ENCODE peak calls at places on chromosomes 6 and 20, in ten cellular contexts. R is left ventricle myocardium inferior; Q is thyroid gland; Z is AG04450; T is heart right ventricle; H is neural progenitor cell; S is upper lobe of left lung; B is mammary epithelial cell; L is CD8-positive, alpha-beta T cell; Y is tibial nerve. N is an unnamed sample.

GRCh38 chr6:167893416-167893815 is 66.7 kb downstream of the AFDN start:
- DNase-seq in R (no peak), Q (no peak), Z (no peak), T (no peak), H (no peak), S (no peak), B (peak; percentile 91), L (no peak), Y (no peak), N (peak; percentile 75)

GRCh38 chr6:124512431-124512830 is 449.8 kb upstream of the RNF217 start:
- DNase-seq in R (no peak), Q (no peak), Z (no peak), T (no peak), H (no peak), S (no peak), B (no peak), L (no peak), Y (no peak), N (no peak)

GRCh38 chr20:24943196-24943595 is 5.9 kb upstream of the CST7 start:
- DNase-seq in R (no peak), Q (peak; percentile 42), Z (no peak), T (no peak), H (no peak), S (no peak), B (no peak), L (no peak), Y (no peak), N (peak; percentile 18)

GRCh38 chr6:109453594-109454482 is 1.7 kb downstream of the MICAL1 start:
- DNase-seq in R (peak; percentile 46), Q (no peak), Z (no peak), T (peak; percentile 44), H (no peak), S (peak; percentile 73), B (no peak), L (no peak), Y (no peak), N (no peak)

GRCh38 chr20:54123587-54124180 is 50.1 kb downstream of the CYP24A1 start:
- DNase-seq in R (no peak), Q (peak; percentile 96), Z (no peak), T (no peak), H (peak; percentile 5), S (no peak), B (peak; percentile 100), L (no peak), Y (no peak), N (peak; percentile 97)

GRCh38 chr20:47273591-47274235 is 82.8 kb downstream of the ZMYND8 start:
- DNase-seq in R (no peak), Q (no peak), Z (no peak), T (no peak), H (no peak), S (no peak), B (no peak), L (no peak), Y (no peak), N (no peak)

GRCh38 chr20:32752458-32753250 is 9.4 kb upstream of the COMMD7 start:
- DNase-seq in R (no peak), Q (no peak), Z (peak; percentile 26), T (no peak), H (no peak), S (no peak), B (peak; percentile 61), L (no peak), Y (no peak), N (peak; percentile 59)

GRCh38 chr20:35174458-35175216 is 2.8 kb downstream of the PROCR start:
- DNase-seq in R (no peak), Q (peak; percentile 9), Z (no peak), T (no peak), H (peak; percentile 35), S (peak; percentile 76), B (no peak), L (no peak), Y (no peak), N (peak; percentile 95)

GRCh38 chr6:170222498-170223471 is 68.1 kb downstream of the DLL1 start:
- DNase-seq in R (no peak), Q (no peak), Z (no peak), T (peak; percentile 7), H (peak; percentile 50), S (peak; percentile 84), B (peak; percentile 29), L (no peak), Y (no peak), N (peak; percentile 47)

GRCh38 chr6:7557652-7558051 is 16.2 kb downstream of the DSP start:
- DNase-seq in R (no peak), Q (no peak), Z (no peak), T (no peak), H (no peak), S (no peak), B (no peak), L (no peak), Y (no peak), N (no peak)
- H3K4me3 ChIP-seq in R (no peak overlapping the region), Q (no peak overlapping the region), Z (no peak overlapping the region), T (no peak overlapping the region), H (no peak overlapping the region), S (no peak overlapping the region), B (no peak overlapping the region), L (no peak overlapping the region), Y (no peak overlapping the region), N (no peak overlapping the region)

GRCh38 chr20:469746-470490 is 7.6 kb upstream of the TBC1D20 start:
- DNase-seq in R (no peak), Q (no peak), Z (no peak), T (no peak), H (no peak), S (no peak), B (no peak), L (no peak), Y (no peak), N (no peak)

GRCh38 chr20:474581-474980 is 12.2 kb upstream of the TBC1D20 start:
- DNase-seq in R (no peak), Q (no peak), Z (no peak), T (no peak), H (no peak), S (no peak), B (no peak), L (no peak), Y (no peak), N (no peak)

GRCh38 chr20:475463-476357 is 13.4 kb upstream of the TBC1D20 start:
- DNase-seq in R (no peak), Q (no peak), Z (no peak), T (no peak), H (no peak), S (no peak), B (no peak), L (no peak), Y (no peak), N (no peak)

GRCh38 chr20:472137-472846 is 10.0 kb upstream of the TBC1D20 start:
- DNase-seq in R (no peak), Q (no peak), Z (no peak), T (no peak), H (no peak), S (no peak), B (no peak), L (no peak), Y (no peak), N (no peak)

GRCh38 chr20:472889-473292 is 10.6 kb upstream of the TBC1D20 start:
- DNase-seq in R (no peak), Q (no peak), Z (no peak), T (no peak), H (no peak), S (no peak), B (no peak), L (no peak), Y (no peak), N (no peak)
- H3K9me3 ChIP-seq in R (peaks cover 4% of the 10 kb centered on the region), Q (no peaks in the 10 kb centered on the region), Z (peaks cover under 1% of the 10 kb centered on the region), T (no peaks in the 10 kb centered on the region), H (no peaks in the 10 kb centered on the region), S (no peaks in the 10 kb centered on the region), B (no peaks in the 10 kb centered on the region), L (no peaks in the 10 kb centered on the region), Y (no peaks in the 10 kb centered on the region), N (peaks cover 67% of the 10 kb centered on the region)

GRCh38 chr6:88919032-88919431 is 44.4 kb downstream of the RNGTT start:
- DNase-seq in R (no peak), Q (no peak), Z (no peak), T (no peak), H (no peak), S (no peak), B (no peak), L (no peak), Y (no peak), N (no peak)
- TF ChIP-seq CTCF in R (no peak), Q (no peak), Z (peak; percentile 33), T (peak; percentile 32), H (peak; percentile 29), S (no peak), B (peak; percentile 26), L (no peak), Y (no peak), N (peak; percentile 64)

GRCh38 chr20:51021067-51022025 is 1.6 kb downstream of the KCNG1 start:
- DNase-seq in R (no peak), Q (no peak), Z (no peak), T (no peak), H (peak; percentile 64), S (no peak), B (peak; percentile 31), L (no peak), Y (no peak), N (peak; percentile 69)
- H3K4me3 ChIP-seq in R (no peak overlapping the region), Q (no peak overlapping the region), Z (peak overlapping the region; percentile 73), T (no peak overlapping the region), H (peak overlapping the region; percentile 54), S (no peak overlapping the region), B (peak overlapping the region; percentile 83), L (no peak overlapping the region), Y (no peak overlapping the region), N (peak overlapping the region; percentile 86)

GRCh38 chr6:919499-919898 is 226.6 kb upstream of the EXOC2 start:
- DNase-seq in R (no peak), Q (no peak), Z (no peak), T (no peak), H (no peak), S (no peak), B (no peak), L (no peak), Y (no peak), N (no peak)
- H3K9me3 ChIP-seq in R (peaks cover 35% of the 10 kb centered on the region), Q (no peaks in the 10 kb centered on the region), Z (peaks cover 12% of the 10 kb centered on the region), T (peaks cover 16% of the 10 kb centered on the region), H (no peaks in the 10 kb centered on the region), S (peaks cover 27% of the 10 kb centered on the region), B (peaks cover 4% of the 10 kb centered on the region), L (no peaks in the 10 kb centered on the region), Y (peaks cover 9% of the 10 kb centered on the region), N (peaks cover 64% of the 10 kb centered on the region)

DNA sequence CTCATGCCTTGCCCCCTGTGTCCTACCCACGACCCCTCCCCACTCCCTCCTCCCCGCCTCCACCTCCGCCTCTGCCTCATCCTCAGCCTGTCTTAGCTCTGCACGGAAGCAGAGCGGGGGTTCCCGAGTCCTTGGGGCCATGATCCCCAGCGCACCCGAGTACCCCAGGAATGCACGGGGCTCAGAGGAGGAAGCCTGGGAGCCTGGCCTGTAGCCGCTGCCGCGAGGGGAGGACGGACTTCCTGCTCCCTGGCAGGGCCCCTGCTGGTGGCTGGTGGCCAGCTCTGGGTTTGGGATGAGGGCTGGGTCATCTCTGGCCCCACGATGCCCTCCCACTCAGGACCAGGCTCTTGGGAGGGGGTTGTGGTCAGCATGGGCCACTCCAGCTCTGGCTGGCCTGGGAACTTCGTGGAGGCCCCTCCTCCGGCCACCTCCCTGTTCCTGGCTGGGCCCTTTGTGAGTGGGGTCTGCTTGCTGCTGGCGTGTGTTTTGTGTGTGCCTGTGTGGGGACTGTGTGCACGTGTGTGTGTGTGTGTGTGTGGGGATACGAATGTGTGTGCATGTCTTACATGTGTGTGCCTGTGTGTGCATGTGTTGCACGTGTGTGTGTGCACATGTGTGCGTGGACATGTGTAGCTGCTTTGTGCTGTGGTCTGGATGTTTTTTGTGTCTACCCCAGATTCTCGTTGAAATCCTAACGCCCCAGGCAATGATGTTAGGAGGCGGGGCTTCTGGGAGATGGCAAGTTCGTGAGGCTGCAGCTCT is 1.2 kb upstream of the RBBP8NL start:
- DNase-seq in R (no peak), Q (no peak), Z (no peak), T (no peak), H (no peak), S (peak; percentile 73), B (no peak), L (no peak), Y (no peak), N (no peak)
- TF ChIP-seq CTCF in R (no peak), Q (no peak), Z (no peak), T (no peak), H (no peak), S (no peak), B (no peak), L (no peak), Y (no peak), N (peak; percentile 10)

N was measured in endodermal cell.